ENCODE peak calls at places on chromosomes 4 and X, in nine cellular contexts. V is stimulated activated CD4-positive, alpha-beta T cell treated with anti-CD3 and anti-CD28 coated beads, Interleukin-4, amount 100 ng/mL, for 48 hours; L is activated CD4-positive, alpha-beta T cell treated with anti-CD3 and anti-CD28 coated beads, Interleukin-2, amount 50 U/mL, for 4 hours; I is NCI-H2081; C is psoas muscle; U is epithelial cell of esophagus; F is stimulated activated CD8-positive, alpha-beta memory T cell treated with anti-CD3 and anti-CD28 coated beads, Interleukin-12 subunit alpha, Interleukin-12 subunit beta, amount 100 ng/mL, for 4 hours; T is NCI-H146; X is breast epithelium. S is an unnamed sample.

GRCh38 chr4:10099521-10100325 is 16.9 kb downstream of the WDR1 start:
- DNase-seq in C (no peak), I (no peak), L (peak; percentile 46), X (no peak), U (no peak), V (no peak), F (peak; percentile 31), T (no peak), S (no peak)

GRCh38 chrX:155179343-155179997 is 36.8 kb upstream of the VBP1 start:
- DNase-seq in L (no peak), X (no peak), U (peak; percentile 23), I (no peak), T (no peak), V (no peak), F (no peak), C (no peak), S (no peak)

GRCh38 chr4:168877779-168878491 is 132.1 kb downstream of the CBR4 start:
- DNase-seq in T (no peak), V (peak; percentile 25), X (no peak), I (no peak), F (peak; percentile 6), U (no peak), C (peak; percentile 74), L (no peak), S (no peak)

GRCh38 chrX:20066968-20067708 is 49.6 kb downstream of the MAP7D2 start:
- DNase-seq in V (no peak), L (no peak), U (peak; percentile 70), F (no peak), T (peak; percentile 11), C (no peak), I (peak; percentile 30), X (no peak), S (no peak)

GRCh38 chr4:168335621-168336020 is 17.1 kb upstream of the DDX60 start:
- DNase-seq in U (no peak), V (no peak), I (no peak), T (no peak), F (no peak), L (no peak), X (no peak), C (no peak), S (no peak)

GRCh38 chr4:182454440-182455013 is 211.3 kb downstream of the TENM3 start:
- DNase-seq in V (no peak), T (no peak), C (no peak), L (no peak), U (no peak), X (no peak), I (no peak), F (no peak), S (no peak)

GRCh38 chr4:185726931-185727330 is 85.1 kb downstream of the SORBS2 start:
- DNase-seq in I (no peak), T (no peak), X (no peak), U (peak; percentile 47), C (no peak), L (no peak), V (no peak), F (no peak), S (no peak)

GRCh38 chrX:68365356-68365755 is 67.9 kb downstream of the OPHN1 start:
- DNase-seq in X (no peak), F (no peak), C (no peak), L (no peak), T (no peak), I (no peak), V (no peak), U (no peak), S (no peak)

GRCh38 chrX:19283597-19284339 is 60.0 kb upstream of the PDHA1 start:
- DNase-seq in L (no peak), C (no peak), F (no peak), X (no peak), U (no peak), I (no peak), T (no peak), V (no peak), S (no peak)

GRCh38 chr4:1288786-1289185 is 905 bp upstream of the MAEA start:
- DNase-seq in V (no peak), L (no peak), C (no peak), I (no peak), T (peak; percentile 7), F (no peak), U (no peak), X (no peak), S (no peak)

GRCh38 chrX:20968996-20969395 is 405.2 kb upstream of the CNKSR2 start:
- DNase-seq in T (no peak), V (no peak), C (no peak), F (no peak), U (peak; percentile 43), X (no peak), I (no peak), L (no peak), S (no peak)

GRCh38 chrX:133094098-133094731 is 2.7 kb downstream of the USP26 start:
- DNase-seq in I (no peak), L (no peak), F (no peak), T (no peak), U (no peak), C (no peak), V (no peak), X (no peak), S (no peak)

GRCh38 chr4:108982786-108983185 is 219.9 kb upstream of the ETNPPL start:
- DNase-seq in I (no peak), X (no peak), T (no peak), C (no peak), F (no peak), U (no peak), V (no peak), L (no peak), S (no peak)